ENCODE peak calls at places on chromosomes 13 and 19, in eight cellular contexts. U is CD4-positive, alpha-beta T cell; O is colonic mucosa; X is endothelial cell of umbilical vein; V is ovary; S is IMR-90; F is esophagus squamous epithelium; H is uterus. M is an unnamed sample.

GRCh38 chr19:4052114-4052992 is 14.3 kb downstream of the ZBTB7A start:
- DNase-seq in V (peak), H (peak), U (no peak), O (peak), X (no peak), S (peak), F (no peak), M (peak)

GRCh38 chr13:74560325-74560724 is 426.1 kb upstream of the KLF12 start:
- DNase-seq in S (no peak), F (no peak), V (no peak), O (no peak), X (no peak), H (no peak), U (no peak), M (no peak)

GRCh38 chr13:40818926-40819325 is 29.5 kb downstream of the SLC25A15 start:
- DNase-seq in X (no peak), H (no peak), F (no peak), V (no peak), S (no peak), O (no peak), U (no peak), M (no peak)

GRCh38 chr19:39428309-39429112 is 7.2 kb downstream of the RPS16 start:
- DNase-seq in X (peak), U (no peak), V (peak), H (peak), O (peak), F (no peak), S (peak), M (no peak)

GRCh38 chr19:29793116-29793727 is 18.6 kb upstream of the CCNE1 start:
- DNase-seq in H (no peak), X (no peak), V (no peak), F (no peak), U (no peak), O (no peak), S (no peak), M (no peak)

GRCh38 chr19:2282062-2282861 is at the start of gene PEAK3:
- DNase-seq in H (peak), X (peak), O (peak), U (peak), F (peak), S (peak), V (peak), M (peak)

GRCh38 chr19:54391589-54392061 is 23.6 kb upstream of the TTYH1 start:
- DNase-seq in V (no peak), F (no peak), H (no peak), S (no peak), X (no peak), U (no peak), O (no peak), M (no peak)

GRCh38 chr19:12655546-12655945 is 11.0 kb downstream of the MAN2B1 start:
- DNase-seq in H (no peak), O (no peak), F (no peak), X (no peak), V (no peak), U (no peak), S (no peak), M (no peak)

GRCh38 chr13:73870970-73871935 is 263.0 kb downstream of the KLF12 start:
- DNase-seq in V (no peak), S (peak), F (no peak), H (peak), U (no peak), O (no peak), X (peak), M (no peak)

GRCh38 chr19:30877591-30878230 is 471.5 kb downstream of the TSHZ3 start:
- DNase-seq in S (no peak), X (no peak), H (no peak), F (no peak), O (no peak), U (no peak), V (no peak), M (no peak)

GRCh38 chr13:39784347-39784746 is 128.9 kb downstream of the COG6 start:
- DNase-seq in H (no peak), X (peak), V (no peak), U (no peak), F (no peak), S (peak), O (no peak), M (no peak)

GRCh38 chr13:39786091-39786490 is 130.6 kb downstream of the COG6 start:
- DNase-seq in F (no peak), X (peak), O (no peak), V (no peak), H (no peak), U (no peak), S (no peak), M (no peak)

GRCh38 chr13:39788097-39788496 is 132.6 kb downstream of the COG6 start:
- DNase-seq in X (peak), H (no peak), V (no peak), F (no peak), O (no peak), U (no peak), S (no peak), M (no peak)

GRCh38 chr13:39787086-39787487 is 131.6 kb downstream of the COG6 start:
- DNase-seq in X (peak), S (no peak), U (no peak), V (no peak), F (no peak), H (no peak), O (no peak), M (no peak)

GRCh38 chr13:39789451-39789850 is 134.0 kb downstream of the COG6 start:
- DNase-seq in H (no peak), U (no peak), O (no peak), X (no peak), F (no peak), V (no peak), S (no peak), M (no peak)
- H3K27ac ChIP-seq in H (no peak), U (no peak), O (no peak), X (no peak), F (no peak), V (no peak), S (no peak), M (no peak)

DNA sequence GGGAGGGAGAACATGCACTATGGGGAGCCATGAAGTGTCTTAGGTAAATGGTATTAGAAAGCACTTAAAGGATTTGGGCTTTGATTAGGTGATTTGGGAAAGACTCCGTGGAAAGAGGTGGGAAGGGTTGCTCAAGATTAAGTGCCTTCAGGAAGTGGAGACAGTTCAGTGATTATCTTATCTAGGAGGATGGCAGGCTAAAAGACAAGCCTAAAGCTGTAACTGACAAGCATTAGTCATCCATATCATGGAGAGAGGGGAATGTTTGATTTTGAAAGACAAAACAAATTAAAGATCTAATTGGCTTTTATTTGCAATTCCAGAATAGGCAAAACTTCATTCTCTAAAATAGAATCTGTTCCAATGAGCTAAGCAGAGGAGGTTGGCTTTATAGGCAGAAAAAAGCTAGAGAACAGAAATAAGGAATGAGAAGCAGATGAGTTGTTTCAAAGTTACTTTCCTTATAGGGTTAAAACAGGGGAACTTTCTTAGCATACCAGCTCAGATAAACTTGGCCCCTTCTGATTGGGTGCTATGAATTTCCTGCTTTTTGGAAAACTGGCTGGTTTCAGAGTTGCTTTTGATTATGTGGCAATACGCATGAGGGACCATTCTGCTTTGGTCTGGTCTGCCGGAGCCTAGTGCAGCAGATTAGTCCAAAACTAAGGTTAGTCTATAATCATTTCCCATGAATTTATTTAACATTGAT is 1.8 kb upstream of the DIAPH3 start:
- DNase-seq in X (no peak), U (no peak), O (no peak), V (no peak), F (no peak), H (no peak), S (peak), M (no peak)
- H3K27ac ChIP-seq in X (no peak), U (no peak), O (no peak), V (peak), F (no peak), H (no peak), S (peak), M (no peak)

GRCh38 chr19:16779539-16780163 is 49.5 kb upstream of the SIN3B start:
- DNase-seq in V (no peak), S (no peak), F (no peak), O (no peak), X (no peak), H (no peak), U (no peak), M (no peak)
- H3K27ac ChIP-seq in V (no peak), S (no peak), F (no peak), O (no peak), X (no peak), H (no peak), U (no peak), M (no peak)

GRCh38 chr13:99559560-99559959 is 58.3 kb downstream of the TM9SF2 start:
- DNase-seq in H (no peak), F (no peak), V (no peak), U (no peak), X (no peak), S (no peak), O (no peak), M (no peak)

GRCh38 chr13:99553033-99553432 is 51.8 kb downstream of the TM9SF2 start:
- DNase-seq in F (no peak), O (no peak), H (no peak), U (no peak), S (no peak), X (no peak), V (no peak), M (no peak)

GRCh38 chr13:99556867-99557443 is 55.7 kb downstream of the TM9SF2 start:
- DNase-seq in O (no peak), V (no peak), S (no peak), X (no peak), U (no peak), F (no peak), H (no peak), M (no peak)

GRCh38 chr13:99555149-99555548 is 53.9 kb downstream of the TM9SF2 start:
- DNase-seq in X (no peak), H (no peak), V (no peak), U (no peak), S (no peak), O (no peak), F (no peak), M (no peak)

GRCh38 chr13:99558570-99559180 is 57.4 kb downstream of the TM9SF2 start:
- DNase-seq in U (no peak), V (no peak), F (no peak), X (no peak), S (peak), H (no peak), O (no peak), M (no peak)
- H3K27ac ChIP-seq in U (no peak), V (no peak), F (no peak), X (no peak), S (no peak), H (no peak), O (no peak), M (no peak)

GRCh38 chr13:106284358-106284757 is 251.1 kb downstream of the EFNB2 start:
- DNase-seq in O (no peak), H (no peak), F (no peak), V (no peak), X (peak), S (peak), U (no peak), M (no peak)
- H3K27ac ChIP-seq in O (no peak), H (no peak), F (no peak), V (no peak), X (no peak), S (no peak), U (no peak), M (no peak)

GRCh38 chr19:32367063-32367462 is 21.7 kb downstream of the ZNF507 start:
- DNase-seq in X (no peak), U (no peak), H (no peak), F (no peak), V (no peak), S (no peak), O (no peak), M (no peak)

GRCh38 chr19:32367948-32368536 is 22.6 kb downstream of the ZNF507 start:
- DNase-seq in V (no peak), H (no peak), X (no peak), S (no peak), U (no peak), F (no peak), O (no peak), M (no peak)

GRCh38 chr19:32364040-32364439 is 18.6 kb downstream of the ZNF507 start:
- DNase-seq in X (no peak), S (no peak), O (no peak), U (no peak), F (no peak), V (no peak), H (no peak), M (no peak)

GRCh38 chr19:32372726-32373613 is 27.6 kb downstream of the ZNF507 start:
- DNase-seq in H (no peak), F (no peak), O (no peak), S (no peak), U (no peak), X (no peak), V (no peak), M (no peak)

GRCh38 chr19:32368781-32369180 is 23.4 kb downstream of the ZNF507 start:
- DNase-seq in H (no peak), O (no peak), U (no peak), V (no peak), X (no peak), F (no peak), S (no peak), M (no peak)
- H3K27ac ChIP-seq in H (no peak), O (no peak), U (no peak), V (no peak), X (no peak), F (no peak), S (no peak), M (no peak)

DNA sequence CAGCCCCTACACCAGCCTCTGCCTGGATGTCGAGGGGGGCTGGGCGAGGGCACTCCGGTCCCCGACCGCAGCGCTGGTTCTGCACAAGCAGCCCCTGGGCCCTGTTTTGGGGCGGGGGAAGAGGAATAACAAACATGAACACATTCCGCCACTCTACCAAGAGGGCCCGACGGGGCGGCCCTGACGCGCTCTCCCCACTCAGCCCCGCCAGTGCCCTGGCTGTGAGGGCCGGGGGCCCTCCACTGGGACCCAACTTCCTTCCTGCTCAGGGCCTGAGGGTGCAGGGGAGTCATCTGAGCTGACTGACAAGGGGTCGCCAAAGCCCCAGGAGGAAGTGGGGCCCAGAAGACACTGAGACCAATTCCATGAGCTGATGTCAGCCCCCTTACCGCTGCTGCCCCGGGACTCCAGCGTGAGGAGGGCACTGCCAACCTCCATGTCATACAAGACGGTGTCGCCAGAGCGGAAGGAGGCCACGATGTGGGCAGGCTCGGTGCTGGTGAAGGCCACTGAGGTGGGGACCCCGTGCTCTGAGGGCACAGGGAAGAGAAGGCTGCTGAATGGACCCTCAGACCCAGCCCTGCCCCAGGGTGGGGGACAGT is 5.6 kb upstream of the PRKD2 start:
- DNase-seq in V (no peak), F (no peak), X (no peak), O (no peak), S (no peak), U (no peak), H (no peak), M (no peak)
- H3K27ac ChIP-seq in V (no peak), F (peak), X (no peak), O (no peak), S (no peak), U (no peak), H (no peak), M (no peak)